ENCODE peak calls at places on chromosomes 3 and 15, in ten cellular contexts. C is HL-60; J is NCI-H226; X is activated gamma-delta T cell treated with Interleukin-2 at 50 U/mL for 16 hours; B is pons; E is activated CD4-positive, alpha-beta T cell treated with anti-CD3 and anti-CD28 coated beads, Interleukin-2, amount 50 U/mL, for 48 hours; N is colonic mucosa; S is naive thymus-derived CD8-positive, alpha-beta T cell; L is COR-L47; M is ELR. Z is an unnamed sample.

GRCh38 chr15:66878761-66879160 is 176.7 kb downstream of the SMAD6 start:
- DNase-seq in C (no peak), J (no peak), X (no peak), B (no peak), E (no peak), N (no peak), S (no peak), L (no peak), M (no peak), Z (peak; percentile 3)

GRCh38 chr3:87269723-87270122 is 6.7 kb downstream of the POU1F1 start:
- DNase-seq in C (no peak), J (no peak), X (no peak), B (no peak), E (no peak), N (no peak), S (no peak), L (no peak), M (no peak), Z (no peak)

GRCh38 chr15:89660556-89660955 is 5.3 kb upstream of the KIF7 start:
- DNase-seq in C (no peak), J (no peak), X (no peak), B (no peak), E (no peak), N (no peak), S (no peak), L (no peak), M (no peak), Z (no peak)

GRCh38 chr15:27499719-27500118 is 528.7 kb downstream of the GABRG3 start:
- DNase-seq in C (no peak), J (no peak), X (no peak), B (no peak), E (no peak), N (no peak), S (no peak), L (no peak), M (no peak), Z (no peak)

GRCh38 chr3:170372190-170372879 is 14.8 kb downstream of the SKIL start:
- DNase-seq in C (no peak), J (no peak), X (no peak), B (no peak), E (no peak), N (no peak), S (no peak), L (no peak), M (no peak), Z (no peak)

GRCh38 chr3:14803101-14803980 is 15.4 kb upstream of the FGD5 start:
- DNase-seq in C (no peak), J (no peak), X (no peak), B (no peak), E (peak; percentile 3), N (peak; percentile 78), S (no peak), L (no peak), M (peak; percentile 31), Z (peak; percentile 74)

GRCh38 chr15:86526938-86527735 is 447.5 kb downstream of the AGBL1 start:
- DNase-seq in C (no peak), J (no peak), X (no peak), B (peak; percentile 2), E (no peak), N (no peak), S (no peak), L (no peak), M (no peak), Z (no peak)

GRCh38 chr15:63054281-63054683 is 11.7 kb downstream of the TPM1 start:
- DNase-seq in C (no peak), J (no peak), X (no peak), B (no peak), E (no peak), N (peak; percentile 36), S (no peak), L (no peak), M (no peak), Z (no peak)

GRCh38 chr3:69199942-69200341 is 77.5 kb upstream of the LMOD3 start:
- DNase-seq in C (no peak), J (no peak), X (no peak), B (no peak), E (no peak), N (no peak), S (no peak), L (no peak), M (no peak), Z (no peak)

GRCh38 chr3:197547618-197548017 is 8.2 kb downstream of the BDH1 start:
- DNase-seq in C (no peak), J (no peak), X (no peak), B (no peak), E (no peak), N (peak; percentile 67), S (no peak), L (no peak), M (no peak), Z (no peak)